ENCODE peak calls at places on chromosomes 7 and 10, in nine cellular contexts. One of them, this sample, is unnamed.
A peak's percentile ranks its signal among the peaks of the same experiment; 100 is the strongest.

GRCh38 chr7:132636581-132636980 is 60.3 kb upstream of the PLXNA4 start:
- DNase-seq in CD8-positive, alpha-beta memory T cell: no peak
- DNase-seq in HL-60: no peak
- DNase-seq in breast epithelium: no peak
- DNase-seq in GM23248: no peak
- DNase-seq in lower lobe of right lung: no peak
- DNase-seq in MM.1S: no peak
- DNase-seq in CD4-positive, alpha-beta memory T cell: no peak
- DNase-seq in heart left ventricle: no peak
- DNase-seq in this sample: no peak

GRCh38 chr10:59177031-59177861 is 803 bp downstream of the PHYHIPL start:
- DNase-seq in CD8-positive, alpha-beta memory T cell: no peak
- DNase-seq in HL-60: no peak
- DNase-seq in breast epithelium: no peak
- DNase-seq in GM23248: peak; percentile 91
- DNase-seq in lower lobe of right lung: peak; percentile 21
- DNase-seq in MM.1S: no peak
- DNase-seq in CD4-positive, alpha-beta memory T cell: no peak
- DNase-seq in heart left ventricle: no peak
- DNase-seq in this sample: no peak

GRCh38 chr7:143408247-143408685 is 390 bp downstream of the EPHA1 start:
- DNase-seq in CD8-positive, alpha-beta memory T cell: no peak
- DNase-seq in HL-60: no peak
- DNase-seq in breast epithelium: no peak
- DNase-seq in GM23248: no peak
- DNase-seq in lower lobe of right lung: no peak
- DNase-seq in MM.1S: no peak
- DNase-seq in CD4-positive, alpha-beta memory T cell: no peak
- DNase-seq in heart left ventricle: no peak
- DNase-seq in this sample: no peak

GRCh38 chr7:22109761-22110160 is 164.1 kb upstream of the CDCA7L start:
- DNase-seq in CD8-positive, alpha-beta memory T cell: no peak
- DNase-seq in HL-60: peak; percentile 11
- DNase-seq in breast epithelium: no peak
- DNase-seq in GM23248: peak; percentile 52
- DNase-seq in lower lobe of right lung: peak; percentile 56
- DNase-seq in MM.1S: peak; percentile 43
- DNase-seq in CD4-positive, alpha-beta memory T cell: no peak
- DNase-seq in heart left ventricle: no peak
- DNase-seq in this sample: no peak

GRCh38 chr7:47714669-47715607 is 133.0 kb upstream of the TNS3 start:
- DNase-seq in CD8-positive, alpha-beta memory T cell: no peak
- DNase-seq in HL-60: no peak
- DNase-seq in breast epithelium: no peak
- DNase-seq in GM23248: no peak
- DNase-seq in lower lobe of right lung: no peak
- DNase-seq in MM.1S: peak; percentile 71
- DNase-seq in CD4-positive, alpha-beta memory T cell: no peak
- DNase-seq in heart left ventricle: no peak
- DNase-seq in this sample: no peak

GRCh38 chr10:112094984-112095383 is 88.6 kb downstream of the GPAM start:
- DNase-seq in CD8-positive, alpha-beta memory T cell: no peak
- DNase-seq in HL-60: no peak
- DNase-seq in breast epithelium: no peak
- DNase-seq in GM23248: no peak
- DNase-seq in lower lobe of right lung: no peak
- DNase-seq in MM.1S: no peak
- DNase-seq in CD4-positive, alpha-beta memory T cell: no peak
- DNase-seq in heart left ventricle: no peak
- DNase-seq in this sample: no peak

GRCh38 chr10:87935290-87936141 is 72.1 kb downstream of the PTEN start:
- DNase-seq in CD8-positive, alpha-beta memory T cell: no peak
- DNase-seq in HL-60: no peak
- DNase-seq in breast epithelium: no peak
- DNase-seq in GM23248: peak; percentile 74
- DNase-seq in lower lobe of right lung: no peak
- DNase-seq in MM.1S: no peak
- DNase-seq in CD4-positive, alpha-beta memory T cell: no peak
- DNase-seq in heart left ventricle: no peak
- DNase-seq in this sample: no peak

GRCh38 chr10:81251457-81252115 is 623.4 kb upstream of the NRG3 start:
- DNase-seq in CD8-positive, alpha-beta memory T cell: no peak
- DNase-seq in HL-60: no peak
- DNase-seq in breast epithelium: no peak
- DNase-seq in GM23248: no peak
- DNase-seq in lower lobe of right lung: no peak
- DNase-seq in MM.1S: no peak
- DNase-seq in CD4-positive, alpha-beta memory T cell: no peak
- DNase-seq in heart left ventricle: no peak
- DNase-seq in this sample: no peak

GRCh38 chr10:129058664-129059155 is 408.3 kb upstream of the MGMT start:
- DNase-seq in CD8-positive, alpha-beta memory T cell: no peak
- DNase-seq in HL-60: no peak
- DNase-seq in breast epithelium: no peak
- DNase-seq in GM23248: no peak
- DNase-seq in lower lobe of right lung: no peak
- DNase-seq in MM.1S: no peak
- DNase-seq in CD4-positive, alpha-beta memory T cell: no peak
- DNase-seq in heart left ventricle: no peak
- DNase-seq in this sample: no peak

GRCh38 chr10:129063212-129063611 is 403.8 kb upstream of the MGMT start:
- DNase-seq in CD8-positive, alpha-beta memory T cell: no peak
- DNase-seq in HL-60: no peak
- DNase-seq in breast epithelium: no peak
- DNase-seq in GM23248: no peak
- DNase-seq in lower lobe of right lung: no peak
- DNase-seq in MM.1S: no peak
- DNase-seq in CD4-positive, alpha-beta memory T cell: no peak
- DNase-seq in heart left ventricle: no peak
- DNase-seq in this sample: no peak

GRCh38 chr10:129057856-129058663 is 409.0 kb upstream of the MGMT start:
- DNase-seq in CD8-positive, alpha-beta memory T cell: no peak
- DNase-seq in HL-60: no peak
- DNase-seq in breast epithelium: no peak
- DNase-seq in GM23248: no peak
- DNase-seq in lower lobe of right lung: no peak
- DNase-seq in MM.1S: peak; percentile 97
- DNase-seq in CD4-positive, alpha-beta memory T cell: peak; percentile 46
- DNase-seq in heart left ventricle: no peak
- DNase-seq in this sample: peak; percentile 77

GRCh38 chr10:129059977-129060376 is 407.1 kb upstream of the MGMT start:
- DNase-seq in CD8-positive, alpha-beta memory T cell: no peak
- DNase-seq in HL-60: no peak
- DNase-seq in breast epithelium: no peak
- DNase-seq in GM23248: no peak
- DNase-seq in lower lobe of right lung: no peak
- DNase-seq in MM.1S: no peak
- DNase-seq in CD4-positive, alpha-beta memory T cell: no peak
- DNase-seq in heart left ventricle: no peak
- DNase-seq in this sample: no peak

DNA sequence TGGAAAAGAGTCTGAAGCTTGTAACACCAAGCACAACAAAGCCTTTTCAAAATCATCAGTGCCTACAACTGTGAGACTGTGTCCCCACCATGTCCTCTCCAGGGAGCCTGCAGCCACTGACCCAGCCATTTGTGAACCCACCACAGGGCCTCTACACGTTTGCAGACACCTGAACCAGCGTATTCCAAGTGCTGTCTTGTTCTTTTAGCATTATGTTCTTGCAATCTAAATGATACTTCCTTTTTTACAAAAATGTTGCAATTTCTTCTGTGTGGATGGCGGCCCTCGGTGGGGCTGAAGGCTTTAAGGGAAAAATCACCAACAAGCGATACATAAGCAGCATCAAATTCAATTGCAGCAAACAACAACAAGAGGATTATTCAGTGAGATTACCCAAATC is 403.2 kb upstream of the MGMT start:
- DNase-seq in CD8-positive, alpha-beta memory T cell: no peak
- DNase-seq in HL-60: no peak
- DNase-seq in breast epithelium: no peak
- DNase-seq in GM23248: no peak
- DNase-seq in lower lobe of right lung: no peak
- DNase-seq in MM.1S: no peak
- DNase-seq in CD4-positive, alpha-beta memory T cell: no peak
- DNase-seq in heart left ventricle: no peak
- DNase-seq in this sample: no peak
- H3K4me3 ChIP-seq in CD8-positive, alpha-beta memory T cell: no peak overlapping the region
- H3K4me3 ChIP-seq in HL-60: no peak overlapping the region
- H3K4me3 ChIP-seq in breast epithelium: no peak overlapping the region
- H3K4me3 ChIP-seq in GM23248: no peak overlapping the region
- H3K4me3 ChIP-seq in lower lobe of right lung: no peak overlapping the region
- H3K4me3 ChIP-seq in MM.1S: no peak overlapping the region
- H3K4me3 ChIP-seq in CD4-positive, alpha-beta memory T cell: no peak overlapping the region
- H3K4me3 ChIP-seq in heart left ventricle: no peak overlapping the region
- H3K4me3 ChIP-seq in this sample: no peak overlapping the region

GRCh38 chr10:125692246-125692931 is 9.4 kb upstream of the TEX36 start:
- DNase-seq in CD8-positive, alpha-beta memory T cell: no peak
- DNase-seq in HL-60: no peak
- DNase-seq in breast epithelium: no peak
- DNase-seq in GM23248: peak; percentile 65
- DNase-seq in lower lobe of right lung: no peak
- DNase-seq in MM.1S: no peak
- DNase-seq in CD4-positive, alpha-beta memory T cell: no peak
- DNase-seq in heart left ventricle: no peak
- DNase-seq in this sample: peak; percentile 30

GRCh38 chr10:125694874-125695273 is 11.9 kb upstream of the TEX36 start:
- DNase-seq in CD8-positive, alpha-beta memory T cell: no peak
- DNase-seq in HL-60: no peak
- DNase-seq in breast epithelium: no peak
- DNase-seq in GM23248: peak; percentile 95
- DNase-seq in lower lobe of right lung: no peak
- DNase-seq in MM.1S: no peak
- DNase-seq in CD4-positive, alpha-beta memory T cell: no peak
- DNase-seq in heart left ventricle: no peak
- DNase-seq in this sample: no peak

GRCh38 chr10:125689955-125690569 is 7.1 kb upstream of the TEX36 start:
- DNase-seq in CD8-positive, alpha-beta memory T cell: no peak
- DNase-seq in HL-60: no peak
- DNase-seq in breast epithelium: no peak
- DNase-seq in GM23248: no peak
- DNase-seq in lower lobe of right lung: no peak
- DNase-seq in MM.1S: no peak
- DNase-seq in CD4-positive, alpha-beta memory T cell: no peak
- DNase-seq in heart left ventricle: no peak
- DNase-seq in this sample: no peak

GRCh38 chr10:125691160-125691981 is 8.4 kb upstream of the TEX36 start:
- DNase-seq in CD8-positive, alpha-beta memory T cell: no peak
- DNase-seq in HL-60: no peak
- DNase-seq in breast epithelium: no peak
- DNase-seq in GM23248: no peak
- DNase-seq in lower lobe of right lung: no peak
- DNase-seq in MM.1S: no peak
- DNase-seq in CD4-positive, alpha-beta memory T cell: no peak
- DNase-seq in heart left ventricle: no peak
- DNase-seq in this sample: no peak

DNA sequence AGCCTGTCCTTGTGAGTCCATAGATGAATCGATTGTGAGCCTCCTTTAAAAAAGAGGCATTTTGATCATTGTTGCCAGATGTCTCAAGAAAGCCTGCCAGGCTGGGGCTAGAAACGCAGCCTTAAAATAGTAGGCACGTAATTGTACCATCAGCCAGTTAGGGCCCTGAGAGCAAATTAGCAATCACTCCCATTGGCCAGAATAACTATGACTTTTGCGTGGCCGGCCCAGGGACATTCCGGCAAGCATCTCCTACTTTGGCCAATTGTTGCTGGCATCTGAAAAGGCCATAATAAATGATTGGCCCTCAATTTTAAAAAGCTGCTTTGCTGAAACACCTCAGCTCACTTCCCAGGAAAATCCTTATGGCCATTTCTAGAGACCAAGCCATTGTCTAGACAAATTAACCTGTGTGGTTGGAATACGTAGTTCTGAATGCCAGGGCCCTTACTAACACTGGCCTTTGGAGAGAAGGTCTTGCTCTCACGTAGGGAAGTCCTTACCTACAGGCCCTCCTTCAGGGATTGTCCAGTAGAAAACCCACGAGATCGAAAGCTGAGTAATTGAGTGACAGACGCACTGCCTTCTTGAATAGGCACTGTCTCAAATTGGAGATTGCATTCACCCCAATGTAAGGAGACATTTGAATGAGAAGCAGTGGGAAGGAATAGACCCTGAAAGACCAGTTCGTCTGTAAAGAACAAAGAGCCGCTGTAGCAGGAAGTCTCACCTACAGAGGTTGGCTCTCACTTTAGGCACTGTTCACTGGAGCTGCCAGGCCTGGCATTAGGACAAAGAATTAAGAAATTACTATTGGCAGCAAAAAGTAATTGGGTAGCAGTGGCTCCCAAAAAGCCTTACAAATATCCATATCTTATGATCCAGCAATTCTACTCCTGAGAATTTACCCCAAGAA is 10.2 kb upstream of the TEX36 start:
- DNase-seq in CD8-positive, alpha-beta memory T cell: no peak
- DNase-seq in HL-60: no peak
- DNase-seq in breast epithelium: no peak
- DNase-seq in GM23248: peak; percentile 84
- DNase-seq in lower lobe of right lung: no peak
- DNase-seq in MM.1S: no peak
- DNase-seq in CD4-positive, alpha-beta memory T cell: no peak
- DNase-seq in heart left ventricle: no peak
- DNase-seq in this sample: no peak
- H3K4me3 ChIP-seq in CD8-positive, alpha-beta memory T cell: no peak overlapping the region
- H3K4me3 ChIP-seq in HL-60: no peak overlapping the region
- H3K4me3 ChIP-seq in breast epithelium: no peak overlapping the region
- H3K4me3 ChIP-seq in GM23248: no peak overlapping the region
- H3K4me3 ChIP-seq in lower lobe of right lung: no peak overlapping the region
- H3K4me3 ChIP-seq in MM.1S: no peak overlapping the region
- H3K4me3 ChIP-seq in CD4-positive, alpha-beta memory T cell: no peak overlapping the region
- H3K4me3 ChIP-seq in heart left ventricle: no peak overlapping the region
- H3K4me3 ChIP-seq in this sample: no peak overlapping the region

GRCh38 chr10:100968839-100969174 is 497 bp upstream of the SEMA4G start:
- DNase-seq in CD8-positive, alpha-beta memory T cell: no peak
- DNase-seq in HL-60: no peak
- DNase-seq in breast epithelium: no peak
- DNase-seq in GM23248: no peak
- DNase-seq in lower lobe of right lung: no peak
- DNase-seq in MM.1S: no peak
- DNase-seq in CD4-positive, alpha-beta memory T cell: no peak
- DNase-seq in heart left ventricle: no peak
- DNase-seq in this sample: no peak

GRCh38 chr10:100966887-100967286 is 2.4 kb upstream of the SEMA4G start:
- DNase-seq in CD8-positive, alpha-beta memory T cell: no peak
- DNase-seq in HL-60: no peak
- DNase-seq in breast epithelium: no peak
- DNase-seq in GM23248: no peak
- DNase-seq in lower lobe of right lung: no peak
- DNase-seq in MM.1S: no peak
- DNase-seq in CD4-positive, alpha-beta memory T cell: no peak
- DNase-seq in heart left ventricle: no peak
- DNase-seq in this sample: no peak

GRCh38 chr10:100967332-100967731 is 2.0 kb upstream of the SEMA4G start:
- DNase-seq in CD8-positive, alpha-beta memory T cell: no peak
- DNase-seq in HL-60: no peak
- DNase-seq in breast epithelium: no peak
- DNase-seq in GM23248: no peak
- DNase-seq in lower lobe of right lung: no peak
- DNase-seq in MM.1S: no peak
- DNase-seq in CD4-positive, alpha-beta memory T cell: no peak
- DNase-seq in heart left ventricle: no peak
- DNase-seq in this sample: no peak

GRCh38 chr10:100969175-100970075 is at the start of gene SEMA4G:
- DNase-seq in CD8-positive, alpha-beta memory T cell: peak; percentile 29
- DNase-seq in HL-60: peak; percentile 12
- DNase-seq in breast epithelium: no peak
- DNase-seq in GM23248: peak; percentile 55
- DNase-seq in lower lobe of right lung: peak; percentile 60
- DNase-seq in MM.1S: peak; percentile 39
- DNase-seq in CD4-positive, alpha-beta memory T cell: peak; percentile 49
- DNase-seq in heart left ventricle: no peak
- DNase-seq in this sample: peak; percentile 22

DNA sequence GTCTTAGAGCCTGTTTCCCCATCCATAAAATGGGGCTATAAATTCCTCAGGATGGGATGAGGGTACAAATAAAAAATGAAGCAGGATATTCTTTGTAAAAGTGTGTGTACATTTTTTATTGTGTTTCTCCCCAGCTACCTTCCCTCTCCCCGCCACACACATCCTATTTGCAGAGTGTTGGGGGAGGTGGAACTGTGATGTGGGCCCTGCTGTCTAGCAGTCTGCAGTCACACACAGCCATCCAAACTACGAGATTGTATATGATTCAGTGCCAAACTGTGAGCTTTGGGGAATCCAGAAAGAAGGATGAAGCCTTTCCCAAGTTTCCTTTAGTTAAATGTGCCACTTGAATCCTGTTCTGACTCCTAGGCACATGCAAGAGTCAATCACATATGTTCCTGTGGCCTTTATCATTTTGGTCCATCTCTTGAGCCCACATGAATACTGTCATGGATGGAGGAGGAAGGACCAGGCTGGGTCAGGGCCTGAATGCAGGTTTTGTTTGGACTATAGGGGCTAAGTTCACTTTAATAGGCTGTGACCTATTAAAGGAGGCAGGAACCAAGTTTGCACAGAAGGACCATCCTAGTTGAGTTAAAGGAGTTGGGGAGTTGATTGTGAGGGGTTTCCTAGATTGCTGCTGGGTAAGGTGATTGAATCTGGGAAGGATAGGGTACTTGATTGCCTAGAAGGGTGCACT is 1.1 kb upstream of the SEMA4G start:
- DNase-seq in CD8-positive, alpha-beta memory T cell: no peak
- DNase-seq in HL-60: no peak
- DNase-seq in breast epithelium: no peak
- DNase-seq in GM23248: no peak
- DNase-seq in lower lobe of right lung: no peak
- DNase-seq in MM.1S: no peak
- DNase-seq in CD4-positive, alpha-beta memory T cell: no peak
- DNase-seq in heart left ventricle: no peak
- DNase-seq in this sample: no peak
- H3K4me3 ChIP-seq in CD8-positive, alpha-beta memory T cell: no peak overlapping the region
- H3K4me3 ChIP-seq in HL-60: no peak overlapping the region
- H3K4me3 ChIP-seq in breast epithelium: no peak overlapping the region
- H3K4me3 ChIP-seq in GM23248: no peak overlapping the region
- H3K4me3 ChIP-seq in lower lobe of right lung: no peak overlapping the region
- H3K4me3 ChIP-seq in MM.1S: no peak overlapping the region
- H3K4me3 ChIP-seq in CD4-positive, alpha-beta memory T cell: no peak overlapping the region
- H3K4me3 ChIP-seq in heart left ventricle: no peak overlapping the region
- H3K4me3 ChIP-seq in this sample: no peak overlapping the region

DNA sequence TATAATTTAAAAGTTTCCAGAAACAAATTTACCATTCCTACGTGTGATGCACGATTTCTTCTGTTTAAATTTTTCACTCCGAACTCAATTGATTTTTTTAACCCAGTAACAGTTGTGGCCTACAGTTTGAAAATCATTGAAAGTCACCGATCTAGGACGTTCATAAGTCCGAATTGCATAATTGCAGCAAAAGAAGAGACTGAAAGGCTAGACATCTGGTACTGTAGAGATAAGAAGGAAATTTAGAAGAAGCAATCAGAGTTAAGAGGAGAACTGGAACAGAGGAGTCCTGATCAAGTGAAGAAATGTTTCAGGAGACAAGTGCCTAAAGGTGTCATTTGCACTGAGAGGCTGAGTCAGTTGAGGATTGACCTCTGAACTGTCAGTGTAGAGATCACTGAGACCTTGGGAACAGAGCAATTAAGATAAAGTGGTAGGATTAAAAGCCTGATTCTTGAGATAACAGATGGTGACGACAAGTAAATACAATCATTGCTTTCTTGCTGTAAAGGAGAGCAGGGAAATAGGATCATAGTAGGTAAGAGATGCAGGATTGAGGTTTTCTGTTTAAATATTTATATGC is 73.5 kb downstream of the ZFAND4 start:
- DNase-seq in CD8-positive, alpha-beta memory T cell: no peak
- DNase-seq in HL-60: no peak
- DNase-seq in breast epithelium: no peak
- DNase-seq in GM23248: no peak
- DNase-seq in lower lobe of right lung: no peak
- DNase-seq in MM.1S: no peak
- DNase-seq in CD4-positive, alpha-beta memory T cell: no peak
- DNase-seq in heart left ventricle: no peak
- DNase-seq in this sample: no peak
- H3K4me3 ChIP-seq in CD8-positive, alpha-beta memory T cell: no peak overlapping the region
- H3K4me3 ChIP-seq in HL-60: no peak overlapping the region
- H3K4me3 ChIP-seq in breast epithelium: no peak overlapping the region
- H3K4me3 ChIP-seq in GM23248: no peak overlapping the region
- H3K4me3 ChIP-seq in lower lobe of right lung: no peak overlapping the region
- H3K4me3 ChIP-seq in MM.1S: no peak overlapping the region
- H3K4me3 ChIP-seq in CD4-positive, alpha-beta memory T cell: no peak overlapping the region
- H3K4me3 ChIP-seq in heart left ventricle: no peak overlapping the region
- H3K4me3 ChIP-seq in this sample: no peak overlapping the region

This sample was measured in Jurkat, Clone E6-1.